ENCODE peak calls at places on chromosomes 11 and 22, in seven cellular contexts. K is psoas muscle, Q is IMR-90, U is colonic mucosa, F is AG09309, B is GM13976, E is GM13977. A is an unnamed sample.
A peak's percentile ranks its signal among the peaks of the same experiment; 100 is the strongest.

GRCh38 chr22:44632823-44633478 is 69.1 kb upstream of the PRR5 start:
- DNase-seq in K (no peak), Q (no peak), U (no peak), F (no peak), B (no peak), E (no peak), A (no peak)

GRCh38 chr11:2566223-2567025 is 121.6 kb downstream of the KCNQ1 start:
- DNase-seq in K (peak; percentile 47), Q (no peak), U (peak; percentile 76), F (no peak), B (no peak), E (no peak), A (peak; percentile 3)

GRCh38 chr11:64250875-64251721 is at the start of gene PLCB3:
- DNase-seq in K (peak; percentile 82), Q (no peak), U (no peak), F (no peak), B (peak; percentile 94), E (peak; percentile 96), A (no peak)

GRCh38 chr22:47040486-47041145 is 278.2 kb downstream of the TBC1D22A start:
- DNase-seq in K (peak; percentile 19), Q (no peak), U (no peak), F (no peak), B (no peak), E (no peak), A (no peak)

GRCh38 chr11:75626692-75627536 is 41.9 kb downstream of the MAP6 start:
- DNase-seq in K (no peak), Q (peak; percentile 71), U (no peak), F (no peak), B (no peak), E (no peak), A (peak; percentile 20)

GRCh38 chr11:75562048-75562835 is at the start of gene SERPINH1:
- DNase-seq in K (peak; percentile 93), Q (peak; percentile 84), U (peak; percentile 90), F (no peak), B (peak; percentile 92), E (peak; percentile 93), A (peak; percentile 94)

GRCh38 chr11:49952091-49952490 is at the start of gene OR4C13:
- DNase-seq in K (no peak), Q (no peak), U (no peak), F (no peak), B (no peak), E (no peak), A (no peak)

GRCh38 chr11:73288873-73289707 is 17.0 kb downstream of the P2RY6 start:
- DNase-seq in K (peak; percentile 85), Q (peak; percentile 65), U (peak; percentile 67), F (no peak), B (peak; percentile 89), E (peak; percentile 84), A (peak; percentile 78)

GRCh38 chr11:14672635-14673034 is 29.0 kb downstream of the PDE3B start:
- DNase-seq in K (no peak), Q (peak; percentile 73), U (no peak), F (no peak), B (no peak), E (no peak), A (peak; percentile 24)

GRCh38 chr11:96156379-96156722 is 186.6 kb downstream of the MAML2 start:
- DNase-seq in K (no peak), Q (no peak), U (no peak), F (no peak), B (no peak), E (no peak), A (peak; percentile 77)

GRCh38 chr11:5600374-5600851 is 4.0 kb downstream of the TRIM6 start:
- DNase-seq in K (peak; percentile 67), Q (peak; percentile 90), U (peak; percentile 63), F (peak; percentile 64), B (peak; percentile 76), E (peak; percentile 79), A (peak; percentile 94)

GRCh38 chr22:49350441-49351121 is 477.1 kb downstream of the BRD1 start:
- DNase-seq in K (peak; percentile 13), Q (no peak), U (no peak), F (no peak), B (no peak), E (no peak), A (no peak)

GRCh38 chr11:91932151-91932821 is 292.3 kb upstream of the FAT3 start:
- DNase-seq in K (no peak), Q (no peak), U (no peak), F (peak; percentile 63), B (no peak), E (no peak), A (no peak)

GRCh38 chr11:12094872-12095800 is 15.3 kb upstream of the MICAL2 start:
- DNase-seq in K (no peak), Q (no peak), U (peak; percentile 87), F (no peak), B (no peak), E (no peak), A (no peak)

GRCh38 chr11:119491753-119492455 is 68.9 kb upstream of the THY1 start:
- DNase-seq in K (no peak), Q (peak; percentile 12), U (no peak), F (no peak), B (no peak), E (no peak), A (peak; percentile 48)

GRCh38 chr11:74535371-74536118 is 42.0 kb upstream of the LIPT2 start:
- DNase-seq in K (no peak), Q (no peak), U (no peak), F (no peak), B (no peak), E (no peak), A (no peak)

GRCh38 chr11:99464985-99465384 is 444.2 kb downstream of the CNTN5 start:
- DNase-seq in K (no peak), Q (no peak), U (no peak), F (no peak), B (no peak), E (no peak), A (no peak)

GRCh38 chr11:1042626-1043562 is 6.4 kb upstream of the MUC6 start:
- DNase-seq in K (peak; percentile 44), Q (no peak), U (no peak), F (no peak), B (no peak), E (no peak), A (no peak)

GRCh38 chr11:106012744-106013143 is 9.3 kb downstream of the MSANTD4 start:
- DNase-seq in K (no peak), Q (peak; percentile 95), U (no peak), F (peak; percentile 5), B (no peak), E (no peak), A (peak; percentile 82)

GRCh38 chr11:116596346-116597260 is 176.2 kb downstream of the BUD13 start:
- DNase-seq in K (no peak), Q (no peak), U (no peak), F (no peak), B (no peak), E (no peak), A (no peak)

GRCh38 chr22:47154621-47155081 is 392.2 kb downstream of the TBC1D22A start:
- DNase-seq in K (peak; percentile 65), Q (peak; percentile 82), U (no peak), F (peak; percentile 46), B (no peak), E (no peak), A (peak; percentile 78)

GRCh38 chr11:1298695-1299492 is 10.5 kb downstream of the TOLLIP start:
- DNase-seq in K (peak; percentile 94), Q (peak; percentile 59), U (peak; percentile 88), F (peak; percentile 33), B (no peak), E (no peak), A (peak; percentile 71)

GRCh38 chr11:44596541-44597276 is 31.2 kb downstream of the CD82 start:
- DNase-seq in K (no peak), Q (no peak), U (no peak), F (no peak), B (peak; percentile 78), E (peak; percentile 70), A (no peak)

DNA sequence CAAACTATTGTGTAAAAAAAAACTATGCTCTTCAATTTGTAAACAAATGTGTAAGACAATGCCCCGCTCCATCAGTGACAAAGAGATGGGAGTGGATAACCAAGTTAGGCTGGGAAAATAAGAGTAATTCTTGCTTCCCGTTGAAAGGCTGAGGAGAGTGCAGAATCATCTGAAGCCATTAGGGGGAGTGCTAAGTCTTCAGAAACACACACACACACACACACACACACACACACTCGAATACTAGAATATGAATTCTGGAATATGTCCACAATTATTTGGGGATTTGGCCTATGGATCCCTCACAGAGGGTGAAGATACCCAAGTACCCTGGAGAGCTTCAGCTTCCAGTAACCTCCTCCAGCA is 27.8 kb upstream of the ROBO3 start:
- DNase-seq in K (no peak), Q (peak; percentile 90), U (peak; percentile 30), F (peak; percentile 81), B (peak; percentile 57), E (peak; percentile 70), A (peak; percentile 92)
- TF ChIP-seq CTCF in K (no peak), Q (peak; percentile 80), U (no peak), F (peak; percentile 76), B (peak; percentile 45), E (peak; percentile 56), A (peak; percentile 85)

GRCh38 chr11:80379620-80380278 is 938.9 kb upstream of the TENM4 start:
- DNase-seq in K (no peak), Q (no peak), U (no peak), F (no peak), B (no peak), E (no peak), A (no peak)

GRCh38 chr11:80388536-80388935 is 947.7 kb upstream of the TENM4 start:
- DNase-seq in K (no peak), Q (no peak), U (no peak), F (no peak), B (no peak), E (no peak), A (no peak)

GRCh38 chr11:80388133-80388532 is 947.3 kb upstream of the TENM4 start:
- DNase-seq in K (no peak), Q (no peak), U (no peak), F (no peak), B (no peak), E (no peak), A (no peak)

GRCh38 chr11:80383655-80384054 is 942.8 kb upstream of the TENM4 start:
- DNase-seq in K (no peak), Q (no peak), U (peak; percentile 27), F (no peak), B (no peak), E (no peak), A (no peak)
- TF ChIP-seq CTCF in K (no peak), Q (no peak), U (no peak), F (no peak), B (no peak), E (no peak), A (no peak)

DNA sequence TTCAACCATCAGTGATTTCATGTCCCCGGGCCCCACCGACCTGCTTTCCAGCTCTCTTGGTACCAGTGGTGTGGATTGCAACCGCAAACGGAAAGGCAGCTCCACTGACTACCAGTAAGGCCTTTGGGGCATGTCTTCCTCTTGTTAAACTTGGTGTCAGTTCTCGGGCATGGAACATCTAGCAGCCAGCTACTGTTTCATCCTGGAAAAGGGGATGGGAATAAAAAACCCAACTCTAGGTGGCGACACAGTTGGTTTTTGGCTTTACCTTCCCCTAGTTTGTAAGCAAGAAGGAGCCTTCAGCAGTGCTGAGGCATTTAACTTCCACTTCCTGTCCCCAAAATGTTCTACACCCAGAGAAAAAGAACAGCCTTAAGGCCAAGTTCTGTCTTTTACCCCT is 76.7 kb downstream of the BMAL1 start:
- DNase-seq in K (no peak), Q (peak; percentile 29), U (no peak), F (no peak), B (no peak), E (no peak), A (no peak)
- TF ChIP-seq CTCF in K (no peak), Q (peak; percentile 45), U (peak; percentile 24), F (peak; percentile 39), B (no peak), E (no peak), A (peak; percentile 32)

GRCh38 chr11:8332196-8332595 is 68.5 kb upstream of the LMO1 start:
- DNase-seq in K (no peak), Q (no peak), U (no peak), F (no peak), B (no peak), E (no peak), A (no peak)
- TF ChIP-seq CTCF in K (no peak), Q (no peak), U (no peak), F (no peak), B (no peak), E (no peak), A (no peak)

A was measured in fibroblast of the aortic adventitia.